ENCODE peak calls at places on chromosomes 12 and 14, in four cellular contexts. L, U, H and P are unnamed samples.

GRCh38 chr12:88393017-88393767 is 187.1 kb downstream of the KITLG start:
- DNase-seq in L (no peak), U (no peak), H (peak), P (no peak)

GRCh38 chr12:133226690-133227089 is 9.0 kb downstream of the ANHX start:
- DNase-seq in L (no peak), U (no peak), H (no peak), P (no peak)

GRCh38 chr12:119259483-119259882 is 75.0 kb upstream of the CCDC60 start:
- DNase-seq in L (no peak), U (no peak), H (no peak), P (no peak)

GRCh38 chr12:22256076-22256475 is 78.4 kb downstream of the ST8SIA1 start:
- DNase-seq in L (no peak), U (no peak), H (no peak), P (no peak)

GRCh38 chr12:42669471-42669997 is 80.0 kb upstream of the PRICKLE1 start:
- DNase-seq in L (no peak), U (no peak), H (no peak), P (no peak)

GRCh38 chr12:57624441-57625220 is 8.4 kb downstream of the B4GALNT1 start:
- DNase-seq in L (no peak), U (no peak), H (no peak), P (no peak)

GRCh38 chr12:52741378-52742195 is 35.6 kb downstream of the KRT76 start:
- DNase-seq in L (no peak), U (no peak), H (peak), P (no peak)

GRCh38 chr14:75279739-75280447 is 1.3 kb downstream of the FOS start:
- DNase-seq in L (no peak), U (no peak), H (no peak), P (no peak)

GRCh38 chr14:89298056-89298834 is 118.8 kb downstream of the FOXN3 start:
- DNase-seq in L (no peak), U (no peak), H (no peak), P (no peak)

GRCh38 chr12:47033081-47033480 is 46.3 kb upstream of the PCED1B start:
- DNase-seq in L (no peak), U (no peak), H (no peak), P (no peak)

GRCh38 chr12:2666846-2667245 is 127.9 kb upstream of the FKBP4 start:
- DNase-seq in L (no peak), U (no peak), H (no peak), P (no peak)

GRCh38 chr14:22650046-22650739 is 6.0 kb upstream of the OR6J1 start:
- DNase-seq in L (no peak), U (no peak), H (no peak), P (no peak)

GRCh38 chr12:117328556-117329100 is 32.8 kb downstream of the NOS1 start:
- DNase-seq in L (no peak), U (no peak), H (no peak), P (no peak)

GRCh38 chr12:28033538-28033915 is 61.0 kb upstream of the PTHLH start:
- DNase-seq in L (no peak), U (no peak), H (no peak), P (no peak)

GRCh38 chr12:26274441-26275312 is 79.3 kb downstream of the SSPN start:
- DNase-seq in L (peak), U (peak), H (peak), P (peak)

GRCh38 chr14:51369814-51370213 is 129.8 kb downstream of the TMX1 start:
- DNase-seq in L (no peak), U (no peak), H (peak), P (no peak)

GRCh38 chr12:48788852-48789775 is at the start of gene ADCY6:
- DNase-seq in L (no peak), U (peak), H (peak), P (peak)

GRCh38 chr14:91140672-91141071 is 26.8 kb downstream of the DGLUCY start:
- DNase-seq in L (no peak), U (no peak), H (peak), P (peak)

GRCh38 chr12:91695964-91696363 is 449.7 kb downstream of the BTG1 start:
- DNase-seq in L (no peak), U (no peak), H (no peak), P (no peak)

GRCh38 chr14:104396682-104397470 is 182.7 kb upstream of the C14orf180 start:
- DNase-seq in L (no peak), U (no peak), H (no peak), P (no peak)

GRCh38 chr12:23495472-23495871 is 454.0 kb downstream of the SOX5 start:
- DNase-seq in L (no peak), U (no peak), H (no peak), P (no peak)

GRCh38 chr14:93042968-93043940 is 72.5 kb downstream of the ITPK1 start:
- DNase-seq in L (no peak), U (no peak), H (peak), P (no peak)

GRCh38 chr12:3271146-3271545 is 194.0 kb downstream of the TSPAN9 start:
- DNase-seq in L (no peak), U (no peak), H (no peak), P (no peak)

GRCh38 chr14:92962831-92963095 is 39.8 kb downstream of the CHGA start:
- DNase-seq in L (no peak), U (no peak), H (no peak), P (no peak)

GRCh38 chr12:89469361-89469760 is 55.2 kb downstream of the GALNT4 start:
- DNase-seq in L (no peak), U (no peak), H (no peak), P (no peak)

GRCh38 chr14:94643316-94644101 is 31.3 kb downstream of the SERPINA3 start:
- DNase-seq in L (no peak), U (no peak), H (no peak), P (no peak)

GRCh38 chr14:52051861-52052260 is 17.0 kb downstream of the NID2 start:
- DNase-seq in L (no peak), U (no peak), H (no peak), P (no peak)

GRCh38 chr12:42086021-42086420 is 58.7 kb downstream of the GXYLT1 start:
- DNase-seq in L (no peak), U (no peak), H (no peak), P (no peak)

GRCh38 chr14:99755629-99756603 is 37.3 kb upstream of the EML1 start:
- DNase-seq in L (peak), U (no peak), H (no peak), P (peak)

GRCh38 chr12:48061943-48062719 is 43.7 kb downstream of the SENP1 start:
- DNase-seq in L (no peak), U (no peak), H (no peak), P (no peak)

GRCh38 chr14:36505892-36506731 is 13.9 kb downstream of the NKX2-1 start:
- DNase-seq in L (no peak), U (no peak), H (no peak), P (no peak)
- H3K27ac ChIP-seq in L (no peak), U (no peak), H (no peak), P (no peak)

DNA sequence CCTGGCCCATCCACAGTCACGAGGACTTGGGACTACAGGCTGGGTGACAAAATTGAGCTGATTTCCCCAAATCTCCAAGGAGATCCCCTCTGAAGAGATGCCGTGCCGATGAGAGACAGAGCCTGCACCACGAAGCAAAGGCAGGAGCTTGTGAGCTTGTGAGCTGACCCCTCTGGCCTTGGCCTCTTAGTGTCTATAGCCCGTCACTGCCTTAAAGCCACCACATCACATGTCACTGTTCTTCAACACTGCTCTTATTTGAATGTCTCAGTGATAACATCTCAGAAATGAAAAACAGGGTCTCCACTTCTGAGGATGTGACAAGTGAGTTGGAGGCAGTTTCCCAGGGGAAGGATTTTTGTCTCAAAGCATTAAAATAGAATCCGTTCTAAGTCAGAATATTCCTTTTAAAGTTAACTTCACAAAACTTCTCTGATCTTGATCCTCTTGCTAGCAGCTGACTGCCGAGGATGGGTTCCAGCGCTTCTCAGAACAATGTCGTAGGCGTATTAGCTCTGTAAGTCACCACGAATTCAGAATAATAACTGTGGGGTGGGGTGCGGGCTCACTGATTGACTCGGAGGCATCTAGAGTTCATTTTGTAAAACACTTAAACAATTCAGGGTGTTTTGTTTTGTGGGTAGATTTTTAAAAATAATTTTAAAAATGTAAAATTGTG is 37.5 kb downstream of the CHST11 start:
- DNase-seq in L (no peak), U (peak), H (no peak), P (no peak)
- H3K27ac ChIP-seq in L (no peak), U (peak), H (no peak), P (no peak)

DNA sequence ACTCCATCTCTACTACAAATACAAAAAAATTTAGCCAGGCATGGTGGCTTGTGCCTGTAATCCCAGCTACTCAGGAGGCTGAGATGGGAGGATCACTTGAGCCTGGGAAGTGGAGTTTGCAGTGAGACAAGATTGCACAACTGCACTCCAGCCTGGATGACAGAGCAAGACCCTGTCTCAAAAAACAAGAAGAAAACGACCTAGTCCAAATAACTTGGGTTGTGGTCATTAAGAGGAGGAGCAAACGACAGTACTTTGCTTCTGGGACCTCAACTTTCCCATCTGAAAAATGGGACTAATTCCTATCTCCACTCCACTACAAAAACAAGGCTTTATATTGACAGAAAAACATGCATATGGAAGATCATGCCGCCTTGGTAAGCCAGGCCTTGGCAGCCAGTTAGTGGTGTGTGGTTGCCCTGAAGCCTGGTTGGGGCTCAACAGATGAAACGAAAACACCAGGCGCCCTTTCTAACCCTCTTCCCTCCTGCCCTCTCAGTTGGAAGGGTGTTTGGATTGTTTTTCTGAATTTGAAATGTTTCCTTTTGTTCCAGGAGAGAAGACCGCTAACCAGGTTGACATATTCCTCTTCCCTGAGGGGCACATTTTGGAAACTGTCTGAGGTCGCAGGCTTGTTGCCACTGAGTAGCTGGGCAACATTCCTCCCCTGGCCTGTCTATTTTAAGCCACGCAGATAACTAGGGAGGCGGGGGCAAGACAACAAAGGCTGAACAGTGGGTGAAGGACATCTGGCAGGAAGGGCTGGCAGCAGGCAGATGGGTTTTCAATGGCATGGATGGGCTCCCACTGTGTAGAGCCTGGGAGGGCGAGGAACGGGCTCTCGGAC is 13.7 kb upstream of the VPS37B start:
- DNase-seq in L (no peak), U (peak), H (no peak), P (peak)
- H3K27ac ChIP-seq in L (peak), U (peak), H (no peak), P (peak)

DNA sequence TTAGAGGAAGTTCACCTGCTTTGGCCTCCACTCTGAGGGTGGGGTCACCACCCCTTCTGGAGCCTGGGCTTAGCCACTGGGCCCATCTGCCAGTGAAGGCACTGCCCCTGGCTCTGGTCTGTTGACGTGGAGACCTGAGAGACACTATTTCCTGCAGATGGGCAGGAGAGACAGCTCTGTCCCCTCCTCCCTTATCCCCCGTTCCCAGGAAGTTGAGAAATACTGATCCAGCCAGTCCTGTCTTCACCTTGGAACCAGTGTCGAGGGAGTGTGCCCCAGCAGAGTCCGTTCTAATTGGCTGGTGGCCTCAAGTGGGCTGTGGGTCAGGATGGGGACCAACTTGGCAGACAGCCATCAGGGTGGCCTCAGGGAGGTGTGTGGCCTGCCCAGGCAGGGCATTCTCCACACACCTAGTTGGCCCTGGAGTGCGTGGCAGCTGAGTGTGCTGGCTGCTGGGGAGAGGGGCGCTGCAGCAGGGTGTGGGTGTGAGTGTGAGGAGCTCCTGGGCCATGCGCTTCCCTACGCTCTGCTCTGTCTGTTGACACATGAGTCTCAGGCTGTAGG is 25.4 kb downstream of the CLSTN3 start:
- DNase-seq in L (no peak), U (no peak), H (no peak), P (no peak)
- H3K27ac ChIP-seq in L (no peak), U (no peak), H (no peak), P (no peak)

DNA sequence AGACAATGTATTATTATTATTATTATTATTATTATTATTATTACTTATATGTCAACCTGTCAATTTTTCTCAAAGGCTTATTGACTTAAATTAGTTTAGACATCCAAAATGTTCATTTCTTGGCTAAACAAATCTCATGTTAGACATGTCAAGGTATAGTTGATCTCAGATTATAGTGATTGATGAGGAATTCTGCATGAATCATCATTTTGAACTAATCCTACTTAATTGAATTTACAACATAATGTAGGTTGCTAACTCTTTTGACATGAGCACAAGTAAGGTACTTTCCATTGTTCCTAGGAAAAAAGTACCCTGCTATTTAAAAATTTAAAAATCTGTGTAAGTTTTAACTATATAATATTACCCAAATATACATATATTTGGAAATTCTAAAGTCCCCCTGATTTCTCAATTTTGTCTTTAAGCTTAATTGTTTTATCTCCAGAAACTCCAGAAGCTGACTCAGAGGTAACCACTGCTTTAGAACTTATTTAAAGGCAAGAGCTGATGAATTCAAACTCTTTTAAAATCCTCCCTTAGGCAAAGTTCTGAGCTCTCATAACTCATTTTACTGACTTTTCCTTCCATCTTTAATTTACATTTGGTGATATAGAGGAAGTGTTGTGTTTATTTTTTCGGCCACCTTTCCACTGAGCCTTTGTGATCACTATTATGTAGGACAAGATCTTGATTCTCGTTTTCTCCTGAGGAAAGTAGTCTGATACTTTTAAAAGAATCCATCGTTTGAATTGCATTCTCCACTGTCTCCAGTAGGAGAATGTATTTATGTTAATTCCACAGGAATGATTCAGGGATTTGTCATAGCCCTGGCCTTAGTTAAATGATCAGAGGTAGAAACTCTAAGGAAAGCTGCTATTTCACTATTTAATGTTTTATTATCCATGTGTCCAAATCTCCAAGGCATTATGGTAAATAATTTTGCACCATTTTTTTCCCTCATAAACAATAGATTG is 1304.5 kb downstream of the AACS start:
- DNase-seq in L (no peak), U (no peak), H (no peak), P (no peak)
- H3K27ac ChIP-seq in L (no peak), U (no peak), H (no peak), P (no peak)

GRCh38 chr12:6765634-6766581 is at the start of gene PTMS:
- DNase-seq in L (no peak), U (peak), H (peak), P (peak)
- H3K27ac ChIP-seq in L (peak), U (peak), H (peak), P (peak)

GRCh38 chr12:14258468-14258947 is 107.0 kb upstream of the ATF7IP start:
- DNase-seq in L (no peak), U (no peak), H (no peak), P (no peak)
- H3K27ac ChIP-seq in L (peak), U (peak), H (peak), P (peak)

DNA sequence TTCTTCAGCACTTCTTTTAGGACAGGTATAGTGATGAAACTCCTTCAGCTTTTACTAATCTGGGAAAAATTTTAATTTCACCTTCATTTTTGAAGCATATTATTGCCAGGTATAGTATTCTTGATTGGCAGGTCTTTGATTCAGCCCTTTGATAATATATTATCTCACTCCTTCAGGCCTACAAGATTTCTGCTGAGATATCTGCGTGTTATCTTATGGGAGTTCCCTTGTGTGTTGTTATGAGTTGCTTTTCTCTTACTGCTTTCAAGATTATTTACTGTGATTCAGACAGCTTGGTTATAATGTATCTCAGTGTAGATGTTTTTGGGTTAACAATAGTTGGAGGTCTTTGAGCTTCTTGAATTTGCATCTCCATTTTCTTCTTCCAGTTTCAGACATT is 87.4 kb downstream of the ATF7IP start:
- DNase-seq in L (no peak), U (no peak), H (no peak), P (no peak)
- H3K27ac ChIP-seq in L (no peak), U (no peak), H (no peak), P (no peak)

DNA sequence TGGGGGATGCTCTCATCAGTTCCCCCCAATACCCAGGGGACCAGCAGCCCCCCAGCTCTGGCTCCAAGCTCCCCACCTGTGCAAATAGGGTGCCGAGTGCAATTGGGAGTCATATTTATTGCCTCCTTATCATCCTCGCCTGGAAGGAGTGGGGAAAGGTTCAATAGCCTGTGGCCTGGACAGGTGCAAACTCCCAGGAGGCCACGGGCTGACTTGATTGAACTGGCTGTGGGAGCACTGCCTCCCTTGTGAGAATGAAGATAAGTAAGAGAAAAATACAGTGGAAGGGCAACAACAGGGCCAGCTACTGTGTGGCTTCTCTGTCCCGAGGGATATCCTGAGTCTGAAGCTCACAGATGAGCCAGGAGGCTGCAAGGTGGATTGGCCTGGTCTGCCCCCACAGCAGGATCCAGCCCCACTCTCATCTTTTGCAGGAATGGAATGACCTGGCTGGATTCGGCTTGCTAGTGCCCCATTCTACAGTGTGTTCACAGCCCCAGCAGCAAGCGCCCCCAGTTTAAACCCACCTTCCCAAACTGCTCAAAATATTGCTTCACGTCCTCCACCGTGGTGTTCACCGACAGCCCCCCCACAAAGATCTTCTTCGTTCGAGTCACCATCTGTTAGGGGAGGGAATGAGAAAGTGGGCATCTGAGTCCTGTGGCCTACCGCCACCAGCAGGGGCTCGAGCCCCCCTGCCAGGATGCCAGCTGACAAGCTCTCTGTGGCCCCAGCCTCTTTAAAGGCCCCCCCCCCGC is 6.3 kb downstream of the MSI1 start:
- DNase-seq in L (no peak), U (no peak), H (no peak), P (no peak)
- H3K27ac ChIP-seq in L (no peak), U (peak), H (no peak), P (peak)

GRCh38 chr12:18267427-18267826 is 6.1 kb downstream of the PIK3C2G start:
- DNase-seq in L (no peak), U (no peak), H (no peak), P (no peak)
- H3K27ac ChIP-seq in L (no peak), U (no peak), H (no peak), P (no peak)